ENCODE peak calls at places on chromosomes 16 and 17, in five cellular contexts. N is body of pancreas, V is A549, D is K562, L is HCT116. F is an unnamed sample.

GRCh38 chr16:80718480-80719220 is 85.7 kb downstream of the CDYL2 start:
- ATAC-seq in N (peak; percentile 89), V (no peak), D (no peak), L (no peak), F (no peak)

GRCh38 chr16:53515259-53515658 is 12.2 kb upstream of the AKTIP start:
- ATAC-seq in N (no peak), V (no peak), D (no peak), L (no peak), F (peak; percentile 37)

GRCh38 chr17:7732981-7733557 is 15.5 kb downstream of the DNAH2 start:
- ATAC-seq in N (no peak), V (no peak), D (no peak), L (no peak), F (no peak)

GRCh38 chr16:68790130-68790761 is 53.1 kb upstream of the TANGO6 start:
- ATAC-seq in N (peak; percentile 57), V (peak; percentile 81), D (no peak), L (no peak), F (no peak)

GRCh38 chr17:67469208-67469980 is 92.3 kb downstream of the PITPNC1 start:
- ATAC-seq in N (no peak), V (peak; percentile 23), D (no peak), L (peak; percentile 40), F (no peak)

GRCh38 chr17:56514899-56515298 is 78.6 kb upstream of the NOG start:
- ATAC-seq in N (no peak), V (no peak), D (no peak), L (no peak), F (no peak)

GRCh38 chr16:46632778-46633733 is 11.9 kb upstream of the SHCBP1 start:
- ATAC-seq in N (no peak), V (peak; percentile 7), D (peak; percentile 84), L (no peak), F (no peak)

GRCh38 chr16:68369697-68370096 is 58.9 kb downstream of the PRMT7 start:
- ATAC-seq in N (no peak), V (no peak), D (no peak), L (no peak), F (no peak)

GRCh38 chr16:9966569-9967157 is 215.6 kb downstream of the GRIN2A start:
- ATAC-seq in N (no peak), V (no peak), D (no peak), L (no peak), F (no peak)

GRCh38 chr17:3750926-3751325 is 27.2 kb downstream of the HASPIN start:
- ATAC-seq in N (no peak), V (no peak), D (no peak), L (no peak), F (no peak)

GRCh38 chr17:67004191-67004590 is 39.7 kb downstream of the CACNG4 start:
- ATAC-seq in N (no peak), V (no peak), D (no peak), L (no peak), F (no peak)

GRCh38 chr17:45310380-45311324 is 6.2 kb downstream of the MAP3K14 start:
- ATAC-seq in N (peak; percentile 76), V (no peak), D (no peak), L (no peak), F (no peak)

GRCh38 chr17:45312477-45313418 is 4.1 kb downstream of the MAP3K14 start:
- ATAC-seq in N (no peak), V (no peak), D (no peak), L (no peak), F (no peak)

GRCh38 chr17:45311406-45311761 is 5.4 kb downstream of the MAP3K14 start:
- ATAC-seq in N (no peak), V (peak; percentile 2), D (no peak), L (no peak), F (no peak)

GRCh38 chr17:45313419-45313771 is 3.4 kb downstream of the MAP3K14 start:
- ATAC-seq in N (no peak), V (no peak), D (no peak), L (no peak), F (no peak)

GRCh38 chr17:45311762-45312476 is 4.9 kb downstream of the MAP3K14 start:
- ATAC-seq in N (peak; percentile 54), V (peak; percentile 5), D (no peak), L (peak; percentile 70), F (no peak)
- TF ChIP-seq POLR2A in N (peak; percentile 78), V (no peak), D (no peak), L (no peak), F (no peak)

GRCh38 chr17:76491271-76492184 is 9.7 kb downstream of the RHBDF2 start:
- ATAC-seq in N (no peak), V (no peak), D (peak; percentile 76), L (no peak), F (no peak)

GRCh38 chr17:76492989-76493501 is 8.2 kb downstream of the RHBDF2 start:
- ATAC-seq in N (no peak), V (no peak), D (no peak), L (no peak), F (peak; percentile 74)

GRCh38 chr17:76493505-76494167 is 7.6 kb downstream of the RHBDF2 start:
- ATAC-seq in N (no peak), V (no peak), D (no peak), L (no peak), F (no peak)

GRCh38 chr17:76490112-76490710 is 11.0 kb downstream of the RHBDF2 start:
- ATAC-seq in N (no peak), V (no peak), D (no peak), L (no peak), F (no peak)

DNA sequence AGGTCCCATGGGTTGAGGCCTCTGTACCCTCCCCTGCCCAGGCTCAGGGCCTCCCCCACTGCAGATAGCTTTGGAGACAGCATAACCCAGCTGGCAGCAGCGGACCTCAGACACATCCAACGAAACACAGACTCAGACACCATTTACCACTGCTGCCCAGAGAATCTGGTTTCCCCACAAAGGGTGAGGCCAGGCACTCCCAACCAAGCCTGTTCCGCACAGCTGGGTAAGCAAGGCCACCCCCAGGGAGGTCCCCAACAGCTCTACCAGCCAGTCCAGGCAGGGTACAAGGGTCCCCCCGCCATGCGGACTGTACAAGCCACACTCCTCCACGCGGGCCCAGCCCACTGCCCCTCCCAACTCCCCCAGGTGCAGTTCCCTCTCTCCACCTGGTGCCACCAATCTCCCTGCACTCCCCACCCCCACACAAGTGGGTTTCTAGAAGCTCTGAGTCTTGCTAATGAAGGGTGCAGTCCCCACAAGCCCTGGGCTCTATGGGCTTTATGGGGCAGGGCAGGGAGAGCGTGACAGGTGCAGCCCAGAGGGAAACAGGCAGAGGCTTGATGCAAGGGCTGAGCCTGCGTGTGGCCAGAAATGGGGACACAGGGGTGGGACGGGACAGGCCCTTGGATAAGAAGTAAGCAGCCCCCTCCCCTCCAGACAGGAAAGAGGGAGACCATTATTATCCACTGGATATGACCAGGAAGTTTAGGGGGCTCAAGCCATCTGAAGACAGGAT is 8.8 kb downstream of the RHBDF2 start:
- ATAC-seq in N (no peak), V (peak; percentile 4), D (no peak), L (peak; percentile 13), F (no peak)
- H3K4me1 ChIP-seq in N (peaks cover 50% of the 10 kb centered on the region), V (peaks cover 23% of the 10 kb centered on the region), D (peaks cover 40% of the 10 kb centered on the region), L (peaks cover 4% of the 10 kb centered on the region), F (no peaks in the 10 kb centered on the region)

GRCh38 chr17:28256370-28256769 is 62.6 kb upstream of the TMEM97 start:
- ATAC-seq in N (no peak), V (no peak), D (no peak), L (no peak), F (no peak)
- H3K27ac ChIP-seq in N (no peak overlapping the region), V (no peak overlapping the region), D (no peak overlapping the region), L (no peak overlapping the region), F (no peak overlapping the region)

DNA sequence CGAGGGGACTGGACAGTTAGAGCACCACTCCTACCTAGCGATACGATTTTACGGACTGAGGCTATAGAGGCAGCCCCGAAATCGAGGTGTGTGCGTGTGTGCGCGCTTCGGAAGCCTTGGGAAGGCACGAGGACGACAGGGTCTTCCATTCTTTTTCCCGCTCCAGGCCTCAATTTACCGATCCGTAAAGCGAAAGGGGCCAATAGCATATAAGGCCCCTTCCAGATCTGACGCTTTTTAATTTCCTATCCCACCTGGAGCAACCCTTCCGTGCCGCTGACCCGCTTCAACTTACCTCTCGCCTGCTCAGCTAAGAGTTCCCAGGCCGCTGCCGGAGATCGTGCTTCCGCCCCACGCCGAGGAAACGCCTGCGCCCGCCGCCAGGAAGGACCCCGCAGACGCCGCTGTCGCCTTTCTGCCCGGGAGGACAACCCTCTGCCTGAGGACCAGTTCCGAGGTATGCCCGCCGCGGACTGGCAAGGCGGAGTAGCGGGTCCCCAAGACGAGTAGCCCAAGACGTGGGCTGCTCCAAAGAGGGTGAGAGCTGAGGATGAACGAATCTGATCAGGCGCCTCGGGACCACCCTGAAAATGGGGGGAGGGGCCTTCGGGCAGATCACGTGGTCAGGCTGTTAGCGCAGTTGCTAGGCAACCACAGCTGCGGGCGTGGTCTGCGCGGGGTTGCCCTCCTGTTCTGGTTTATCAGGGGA is at the start of gene EFTUD2:
- ATAC-seq in N (peak; percentile 98), V (peak; percentile 85), D (peak; percentile 90), L (peak; percentile 87), F (peak; percentile 93)
- TF ChIP-seq POLR2A in N (peak; percentile 86), V (peak; percentile 85), D (peak; percentile 92), L (peak; percentile 63), F (no peak)

GRCh38 chr17:36939059-36939943 is 2.0 kb downstream of the LHX1 start:
- ATAC-seq in N (no peak), V (no peak), D (no peak), L (no peak), F (no peak)
- H3K4me1 ChIP-seq in N (peaks cover 71% of the 10 kb centered on the region), V (peaks cover 8% of the 10 kb centered on the region), D (peaks cover 51% of the 10 kb centered on the region), L (peaks cover 2% of the 10 kb centered on the region), F (peaks cover 52% of the 10 kb centered on the region)

DNA sequence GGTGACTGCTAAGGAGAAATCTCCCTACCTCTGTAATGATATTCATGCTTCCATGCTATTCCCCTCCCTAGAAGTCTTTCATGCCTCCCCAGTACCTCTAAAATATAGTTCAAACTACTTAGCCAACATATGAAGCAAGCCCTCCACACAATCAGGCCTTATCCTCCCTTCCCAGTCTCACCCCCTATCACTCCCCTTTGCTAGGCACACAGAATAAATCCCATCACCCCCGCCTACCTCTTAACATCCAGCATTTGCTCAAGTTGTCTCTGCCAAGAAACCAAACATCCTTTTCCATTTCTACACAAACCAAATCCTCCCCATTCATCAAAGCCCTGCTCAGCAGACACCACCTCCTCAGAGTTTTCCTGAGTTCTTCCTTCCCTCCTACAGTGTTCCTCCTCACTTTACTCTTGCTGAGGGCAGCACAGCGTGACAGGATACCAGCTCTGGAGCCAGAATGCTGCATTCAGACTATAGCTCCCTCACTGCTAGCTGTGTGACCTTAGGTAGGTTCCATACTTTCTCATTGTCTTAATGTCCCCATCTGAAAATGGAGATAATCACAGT is 7.0 kb downstream of the TOM1L2 start:
- ATAC-seq in N (no peak), V (no peak), D (no peak), L (no peak), F (no peak)
- H3K27ac ChIP-seq in N (no peak overlapping the region), V (no peak overlapping the region), D (no peak overlapping the region), L (no peak overlapping the region), F (no peak overlapping the region)

GRCh38 chr16:30741461-30741914 is 6.7 kb upstream of the PHKG2 start:
- ATAC-seq in N (peak; percentile 75), V (peak; percentile 88), D (no peak), L (peak; percentile 80), F (peak; percentile 64)
- TF ChIP-seq POLR2A in N (peak; percentile 59), V (no peak), D (no peak), L (no peak), F (no peak)

DNA sequence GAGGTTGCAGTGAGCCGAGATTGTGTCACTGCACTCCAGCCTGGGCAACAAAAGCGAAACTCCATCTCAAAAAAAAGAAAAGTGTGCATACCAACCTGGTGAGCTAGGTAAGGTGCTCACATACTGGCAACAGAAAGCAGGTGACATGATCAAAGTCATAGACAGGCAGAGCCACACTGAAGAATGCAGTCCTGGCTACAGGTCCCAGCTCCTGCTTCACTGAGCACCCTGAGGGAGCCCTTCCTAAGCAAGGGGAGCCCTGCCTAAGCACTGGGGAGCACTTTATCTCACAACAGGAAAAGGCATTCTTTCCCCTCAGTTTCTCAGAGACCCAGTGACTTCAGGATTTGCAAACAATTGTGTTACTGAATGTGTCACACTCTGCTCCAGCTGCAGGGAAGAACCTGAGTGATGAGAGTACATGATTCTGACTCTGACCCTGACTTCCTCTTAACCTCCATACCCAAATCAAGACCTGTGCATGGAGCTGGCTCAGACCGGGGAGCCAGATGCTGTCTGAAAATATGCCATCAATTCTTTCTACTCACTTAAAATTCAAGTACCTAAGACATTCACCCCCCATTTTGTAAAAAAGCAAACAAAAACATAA is 40.5 kb downstream of the ANKRD11 start:
- ATAC-seq in N (peak; percentile 56), V (peak; percentile 23), D (peak; percentile 16), L (peak; percentile 46), F (no peak)
- H3K4me1 ChIP-seq in N (peaks cover 88% of the 10 kb centered on the region), V (peaks cover 69% of the 10 kb centered on the region), D (peaks cover 37% of the 10 kb centered on the region), L (peaks cover 23% of the 10 kb centered on the region), F (peaks cover 43% of the 10 kb centered on the region)

F was measured in gastroesophageal sphincter.